ENCODE peak calls at places on chromosome 1, in four cellular contexts. T is K562, E is HepG2, D is GM12878. N is an unnamed sample.

GRCh38 chr1:245380790-245381535 is 226.2 kb downstream of the KIF26B start:
- DNase-seq in E (no peak), T (peak; percentile 38), D (no peak), N (peak; percentile 10)

GRCh38 chr1:100070201-100070939 is 62.4 kb downstream of the SASS6 start:
- DNase-seq in D (no peak), E (no peak), T (no peak), N (no peak)

GRCh38 chr1:185045793-185046441 is 559 bp downstream of the RNF2 start:
- DNase-seq in E (no peak), T (peak; percentile 75), D (no peak), N (peak; percentile 26)

GRCh38 chr1:177786346-177786745 is 183.5 kb downstream of the SEC16B start:
- DNase-seq in E (no peak), D (no peak), T (no peak), N (no peak)

GRCh38 chr1:154883919-154884867 is 14.1 kb upstream of the KCNN3 start:
- DNase-seq in E (no peak), T (peak; percentile 67), D (no peak), N (no peak)

GRCh38 chr1:10186453-10187319 is 23.7 kb upstream of the KIF1B start:
- DNase-seq in E (no peak), T (no peak), D (no peak), N (no peak)

GRCh38 chr1:48026275-48026674 is 29.1 kb upstream of the TRABD2B start:
- DNase-seq in T (no peak), D (no peak), E (no peak), N (peak; percentile 12)

GRCh38 chr1:95384570-95384969 is 150.6 kb downstream of the RWDD3 start:
- DNase-seq in T (peak; percentile 28), E (peak; percentile 24), D (no peak), N (peak; percentile 6)

GRCh38 chr1:182357177-182357576 is 34.4 kb downstream of the GLUL start:
- DNase-seq in T (no peak), D (no peak), E (no peak), N (no peak)

GRCh38 chr1:32899586-32900296 is 1.4 kb downstream of the TMEM54 start:
- DNase-seq in D (no peak), E (no peak), T (no peak), N (no peak)

GRCh38 chr1:1907098-1907736 is 7.8 kb upstream of the CALML6 start:
- DNase-seq in E (no peak), D (peak; percentile 46), T (no peak), N (no peak)

GRCh38 chr1:204523605-204524215 is 7.5 kb downstream of the MDM4 start:
- DNase-seq in E (peak; percentile 18), T (no peak), D (no peak), N (no peak)

GRCh38 chr1:31598980-31599379 is 18.5 kb upstream of the HCRTR1 start:
- DNase-seq in D (no peak), T (no peak), E (no peak), N (no peak)
- TF ChIP-seq POLR2AphosphoS2 in D (no peak), T (no peak), E (no peak), N (no peak)

DNA sequence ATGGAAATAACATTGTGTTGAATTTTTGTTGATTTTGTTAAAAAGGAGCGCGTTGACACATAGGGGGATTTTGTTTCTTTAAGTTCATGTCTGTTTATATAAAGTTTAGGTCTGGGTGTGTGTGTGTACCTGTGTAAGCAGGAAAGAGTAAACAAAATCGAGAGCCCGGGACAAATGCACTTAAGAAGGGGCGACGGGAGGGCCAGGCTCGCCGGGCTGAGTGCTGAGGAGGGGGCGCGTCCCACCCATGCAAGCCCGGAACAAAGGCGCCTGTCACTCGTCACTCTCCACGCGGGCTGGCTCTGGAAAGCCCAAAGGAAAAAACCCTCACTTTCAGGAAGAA is 28.8 kb upstream of the TRIM17 start:
- DNase-seq in E (no peak), T (no peak), D (no peak), N (no peak)
- TF ChIP-seq POLR2AphosphoS2 in E (no peak), T (no peak), D (no peak), N (no peak)

GRCh38 chr1:111346089-111346885 is 55.6 kb downstream of the CHIA start:
- DNase-seq in D (peak; percentile 55), T (peak; percentile 94), E (peak; percentile 84), N (peak; percentile 56)
- TF ChIP-seq POLR2AphosphoS2 in D (no peak), T (no peak), E (no peak), N (no peak)

DNA sequence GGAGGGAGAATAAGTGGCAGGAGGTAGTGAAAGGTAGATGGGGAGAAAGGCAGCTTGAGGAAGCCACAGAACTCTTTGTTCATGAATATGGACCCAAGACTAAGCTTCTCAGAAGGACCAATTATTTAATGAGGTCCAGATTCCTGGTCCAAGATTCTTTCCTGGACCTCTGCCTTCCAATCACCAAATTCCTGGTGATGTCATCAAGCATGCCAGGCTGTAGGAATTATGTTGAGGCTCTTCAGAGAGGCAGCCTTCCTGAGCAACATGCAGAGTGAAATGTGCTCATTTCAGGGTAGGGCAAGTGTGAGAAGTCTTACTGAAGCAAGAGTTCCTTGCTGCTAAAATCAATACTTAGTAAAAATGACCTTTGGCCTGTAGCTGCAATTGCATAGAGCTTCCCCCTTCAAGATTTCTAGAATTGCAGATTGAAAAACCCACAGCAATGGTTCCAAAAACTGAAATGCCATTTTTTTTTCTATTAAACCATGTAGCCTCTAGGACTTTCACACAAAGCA is 31.7 kb upstream of the BCAR3 start:
- DNase-seq in D (no peak), E (no peak), T (no peak), N (no peak)
- TF ChIP-seq POLR2AphosphoS2 in D (no peak), E (no peak), T (no peak), N (no peak)

GRCh38 chr1:29812397-29813135 is 576.2 kb downstream of the PTPRU start:
- DNase-seq in T (no peak), D (no peak), E (no peak), N (no peak)

GRCh38 chr1:29809446-29810120 is 573.3 kb downstream of the PTPRU start:
- DNase-seq in E (no peak), D (no peak), T (no peak), N (no peak)

GRCh38 chr1:29810121-29811120 is 574.1 kb downstream of the PTPRU start:
- DNase-seq in T (no peak), D (no peak), E (no peak), N (no peak)

GRCh38 chr1:29811727-29812396 is 575.5 kb downstream of the PTPRU start:
- DNase-seq in E (no peak), D (no peak), T (no peak), N (no peak)

DNA sequence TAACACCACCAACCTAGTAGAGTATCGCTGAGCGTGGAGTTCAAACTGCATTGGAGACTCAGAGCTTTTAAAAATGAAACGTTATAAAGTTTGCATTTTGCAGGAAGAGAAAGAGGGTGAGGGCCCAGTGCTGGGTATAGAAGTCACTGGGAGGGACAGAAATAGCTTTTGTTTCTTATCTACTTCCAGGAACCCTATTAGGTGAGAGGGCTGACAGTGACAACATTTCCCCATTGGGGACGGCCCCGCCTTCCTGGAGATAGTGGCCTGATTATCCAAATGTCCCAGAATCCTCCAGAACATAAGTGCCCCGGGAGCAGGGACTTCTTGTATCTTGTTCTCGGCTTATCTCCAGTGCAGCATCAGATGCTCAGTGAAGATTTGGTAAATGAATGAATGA is 574.9 kb downstream of the PTPRU start:
- DNase-seq in D (no peak), T (no peak), E (no peak), N (no peak)
- TF ChIP-seq POLR2AphosphoS2 in D (no peak), T (no peak), E (no peak), N (no peak)

DNA sequence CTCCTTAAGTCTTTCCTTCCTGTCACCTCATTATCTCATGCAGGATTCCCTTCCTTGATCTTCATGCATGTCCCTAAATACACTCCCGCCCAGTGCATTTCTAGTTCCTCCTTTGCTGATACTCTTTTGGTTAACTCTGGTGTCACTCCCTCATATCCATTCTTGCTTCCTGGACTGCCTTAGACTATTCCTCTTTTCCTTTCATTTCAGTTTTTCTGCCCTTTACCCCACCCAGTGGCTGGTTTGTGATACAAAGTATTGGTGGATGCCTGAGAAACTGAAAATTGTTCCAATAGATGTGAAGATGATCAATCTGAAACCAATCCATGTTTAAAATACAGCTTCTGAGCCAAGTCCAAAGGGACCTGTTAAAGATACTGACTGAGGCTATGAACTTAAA is 553.8 kb upstream of the CAMK1G start:
- DNase-seq in T (no peak), E (no peak), D (no peak), N (no peak)
- TF ChIP-seq POLR2AphosphoS2 in T (no peak), E (no peak), D (no peak), N (no peak)

DNA sequence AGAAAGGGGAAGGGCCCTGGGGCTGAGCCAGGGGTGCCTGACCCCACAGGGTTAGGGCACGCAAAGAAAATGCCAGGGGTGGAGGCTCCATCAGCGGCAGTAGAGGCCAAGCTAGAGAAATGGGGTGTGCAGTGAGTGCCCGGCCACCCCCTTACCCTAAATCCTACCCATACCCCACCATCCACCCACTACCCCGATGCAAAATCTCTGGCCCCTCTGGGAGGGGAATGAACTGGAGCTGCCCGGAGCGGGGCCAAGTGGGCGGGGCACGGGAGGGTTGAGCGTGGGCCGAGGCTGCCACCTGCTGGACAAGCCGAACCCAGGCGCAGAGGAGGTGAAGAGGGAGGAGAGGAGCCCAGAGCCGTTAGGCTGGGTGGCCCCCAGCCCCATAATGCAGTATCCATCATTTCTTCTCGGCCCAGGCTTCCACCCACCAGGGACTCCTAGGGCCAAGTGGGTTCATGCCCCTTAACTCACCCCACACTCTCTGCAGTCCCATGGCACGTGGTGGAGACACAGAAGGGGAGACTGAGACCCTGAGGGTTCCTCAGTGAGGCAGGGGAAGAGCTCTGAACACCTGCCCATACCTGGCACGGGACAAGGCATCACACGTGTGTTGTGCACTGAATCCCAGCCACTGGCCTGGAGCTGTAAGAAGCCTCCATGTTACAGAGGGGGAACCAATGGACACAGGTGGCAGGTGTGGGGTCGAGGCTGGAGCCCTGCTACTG is 1.4 kb upstream of the C1QC start:
- DNase-seq in E (peak; percentile 16), D (no peak), T (peak; percentile 94), N (peak; percentile 66)
- TF ChIP-seq POLR2AphosphoS2 in E (no peak), D (no peak), T (no peak), N (no peak)